ENCODE peak calls at places on chromosomes 4 and X, in four cellular contexts. One of them, this sample, is unnamed.

GRCh38 chr4:96170198-96170597 is 330.3 kb downstream of the PDHA2 start:
- DNase-seq in testis: peak
- DNase-seq in cardiac muscle cell: no peak
- DNase-seq in kidney: peak
- DNase-seq in this sample: no peak

GRCh38 chrX:71098302-71098701 is 2.7 kb downstream of the FOXO4 start:
- DNase-seq in cardiac muscle cell: peak
- DNase-seq in kidney: no peak
- DNase-seq in testis: peak
- DNase-seq in this sample: peak

GRCh38 chr4:79281577-79282359 is 44.1 kb downstream of the NAA11 start:
- DNase-seq in testis: no peak
- DNase-seq in kidney: no peak
- DNase-seq in cardiac muscle cell: no peak
- DNase-seq in this sample: no peak

GRCh38 chr4:17667653-17668201 is 53.3 kb downstream of the MED28 start:
- DNase-seq in cardiac muscle cell: no peak
- DNase-seq in testis: no peak
- DNase-seq in kidney: no peak
- DNase-seq in this sample: no peak

GRCh38 chr4:173057442-173057841 is 111.2 kb upstream of the GALNT7 start:
- DNase-seq in kidney: no peak
- DNase-seq in cardiac muscle cell: no peak
- DNase-seq in testis: no peak
- DNase-seq in this sample: no peak

GRCh38 chr4:13323916-13324315 is 160.2 kb downstream of the RAB28 start:
- DNase-seq in testis: no peak
- DNase-seq in cardiac muscle cell: no peak
- DNase-seq in kidney: no peak
- DNase-seq in this sample: no peak

GRCh38 chr4:173243321-173243720 is 74.7 kb downstream of the GALNT7 start:
- DNase-seq in cardiac muscle cell: peak
- DNase-seq in kidney: no peak
- DNase-seq in testis: no peak
- DNase-seq in this sample: no peak

GRCh38 chr4:133160853-133161252 is 11.8 kb downstream of the PCDH10 start:
- DNase-seq in testis: no peak
- DNase-seq in kidney: no peak
- DNase-seq in cardiac muscle cell: no peak
- DNase-seq in this sample: no peak

GRCh38 chr4:139177049-139177887 is at the start of gene ELF2:
- DNase-seq in testis: peak
- DNase-seq in kidney: peak
- DNase-seq in cardiac muscle cell: peak
- DNase-seq in this sample: peak

DNA sequence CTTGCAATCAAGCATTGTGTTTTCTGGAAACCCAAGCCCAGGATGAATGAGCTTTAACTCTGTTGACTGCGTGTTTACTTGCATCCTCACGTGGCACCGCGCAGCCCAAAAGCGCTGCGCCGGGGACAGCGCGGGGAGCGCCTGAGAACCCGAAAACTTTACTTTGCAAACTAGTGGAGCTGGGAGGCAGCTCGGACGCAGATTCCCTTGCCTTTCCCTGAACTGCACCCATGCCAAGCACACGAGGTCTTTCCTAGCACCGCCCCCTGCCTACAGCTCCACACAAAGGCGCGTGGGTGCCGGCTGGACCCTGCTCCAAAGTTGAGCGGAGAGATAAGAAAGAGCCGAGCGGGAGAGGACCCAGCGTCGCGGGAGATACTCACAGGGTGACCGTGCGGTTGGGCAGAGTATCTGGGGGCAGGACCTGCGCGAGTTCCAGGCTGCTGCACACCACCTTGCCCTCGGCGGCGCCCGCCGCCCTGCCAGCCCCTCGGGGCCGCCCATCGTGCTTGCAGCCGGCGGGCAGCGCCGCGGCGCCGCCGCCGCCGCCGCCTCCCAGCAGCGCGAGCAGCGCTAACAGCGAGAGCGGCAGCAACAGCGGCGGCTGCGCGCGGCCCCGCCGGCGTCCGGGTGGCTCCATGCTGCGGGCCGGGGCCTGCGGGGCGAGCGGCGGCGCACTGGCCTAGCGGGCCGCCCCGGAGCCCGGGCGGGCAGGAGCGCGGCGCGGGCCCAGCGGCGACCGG is 550 bp downstream of the ADGRA3 start:
- DNase-seq in testis: peak
- DNase-seq in kidney: peak
- DNase-seq in cardiac muscle cell: peak
- DNase-seq in this sample: peak
- TF ChIP-seq CTCF in testis: no peak
- TF ChIP-seq CTCF in kidney: no peak
- TF ChIP-seq CTCF in cardiac muscle cell: peak
- TF ChIP-seq CTCF in this sample: no peak

GRCh38 chr4:165754664-165755063 is 118.4 kb upstream of the TLL1 start:
- DNase-seq in cardiac muscle cell: no peak
- DNase-seq in kidney: no peak
- DNase-seq in testis: no peak
- DNase-seq in this sample: no peak

GRCh38 chr4:165751882-165752281 is 121.2 kb upstream of the TLL1 start:
- DNase-seq in cardiac muscle cell: no peak
- DNase-seq in testis: no peak
- DNase-seq in kidney: no peak
- DNase-seq in this sample: peak

GRCh38 chr4:165760182-165760581 is 112.9 kb upstream of the TLL1 start:
- DNase-seq in kidney: no peak
- DNase-seq in testis: no peak
- DNase-seq in cardiac muscle cell: no peak
- DNase-seq in this sample: no peak

GRCh38 chr4:165757426-165757825 is 115.6 kb upstream of the TLL1 start:
- DNase-seq in cardiac muscle cell: no peak
- DNase-seq in testis: no peak
- DNase-seq in kidney: no peak
- DNase-seq in this sample: no peak

GRCh38 chr4:165756831-165757230 is 116.2 kb upstream of the TLL1 start:
- DNase-seq in cardiac muscle cell: no peak
- DNase-seq in kidney: no peak
- DNase-seq in testis: no peak
- DNase-seq in this sample: no peak
- TF ChIP-seq CTCF in cardiac muscle cell: no peak
- TF ChIP-seq CTCF in kidney: no peak
- TF ChIP-seq CTCF in testis: no peak
- TF ChIP-seq CTCF in this sample: no peak

GRCh38 chr4:40912455-40913055 is 162.8 kb downstream of the NSUN7 start:
- DNase-seq in testis: no peak
- DNase-seq in kidney: no peak
- DNase-seq in cardiac muscle cell: peak
- DNase-seq in this sample: no peak

GRCh38 chr4:40916218-40916555 is 166.4 kb downstream of the NSUN7 start:
- DNase-seq in testis: no peak
- DNase-seq in kidney: no peak
- DNase-seq in cardiac muscle cell: peak
- DNase-seq in this sample: no peak

GRCh38 chr4:40916880-40917279 is 167.1 kb downstream of the NSUN7 start:
- DNase-seq in testis: peak
- DNase-seq in cardiac muscle cell: peak
- DNase-seq in kidney: no peak
- DNase-seq in this sample: peak

GRCh38 chr4:40918330-40918729 is 168.6 kb downstream of the NSUN7 start:
- DNase-seq in testis: peak
- DNase-seq in kidney: no peak
- DNase-seq in cardiac muscle cell: peak
- DNase-seq in this sample: no peak

GRCh38 chr4:40915318-40916217 is 165.8 kb downstream of the NSUN7 start:
- DNase-seq in kidney: no peak
- DNase-seq in cardiac muscle cell: no peak
- DNase-seq in testis: no peak
- DNase-seq in this sample: no peak
- TF ChIP-seq CTCF in kidney: no peak
- TF ChIP-seq CTCF in cardiac muscle cell: no peak
- TF ChIP-seq CTCF in testis: no peak
- TF ChIP-seq CTCF in this sample: no peak

GRCh38 chrX:122703762-122704161 is 480.3 kb upstream of the GRIA3 start:
- DNase-seq in testis: no peak
- DNase-seq in kidney: no peak
- DNase-seq in cardiac muscle cell: no peak
- DNase-seq in this sample: no peak
- TF ChIP-seq CTCF in testis: no peak
- TF ChIP-seq CTCF in kidney: no peak
- TF ChIP-seq CTCF in cardiac muscle cell: no peak
- TF ChIP-seq CTCF in this sample: no peak

GRCh38 chr4:111847256-111848108 is 297.8 kb upstream of the FAM241A start:
- DNase-seq in cardiac muscle cell: peak
- DNase-seq in kidney: no peak
- DNase-seq in testis: no peak
- DNase-seq in this sample: no peak
- TF ChIP-seq CTCF in cardiac muscle cell: no peak
- TF ChIP-seq CTCF in kidney: no peak
- TF ChIP-seq CTCF in testis: no peak
- TF ChIP-seq CTCF in this sample: peak

DNA sequence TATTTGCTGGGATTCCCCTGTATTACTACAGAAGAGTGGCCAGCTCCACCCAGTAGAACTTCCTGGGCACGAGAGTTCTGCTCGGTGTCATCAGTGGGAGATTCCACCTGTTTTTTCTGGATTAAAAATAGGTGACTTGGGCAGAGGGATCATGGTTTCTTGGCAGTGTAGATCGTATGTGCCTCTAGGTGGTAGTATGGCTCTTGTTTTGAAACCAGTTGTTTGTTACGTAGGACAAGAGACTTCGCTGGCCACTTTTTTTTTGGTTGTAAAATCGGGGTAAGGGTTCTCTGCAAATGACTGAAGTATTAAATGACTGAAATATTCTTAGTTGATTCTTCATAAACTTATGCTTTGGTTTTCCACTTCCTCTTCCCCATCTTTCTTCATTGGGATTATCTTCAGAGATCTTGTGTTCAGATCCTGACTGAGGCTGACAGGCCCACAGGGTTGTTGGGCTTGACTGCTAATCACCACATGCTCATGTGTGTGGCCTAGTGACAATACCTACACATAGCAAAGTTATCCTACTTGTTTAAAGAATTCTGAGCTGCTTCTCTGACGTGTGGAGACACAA is 43.8 kb upstream of the WDR1 start:
- DNase-seq in testis: no peak
- DNase-seq in kidney: no peak
- DNase-seq in cardiac muscle cell: peak
- DNase-seq in this sample: peak
- TF ChIP-seq CTCF in testis: no peak
- TF ChIP-seq CTCF in kidney: peak
- TF ChIP-seq CTCF in cardiac muscle cell: peak
- TF ChIP-seq CTCF in this sample: no peak

GRCh38 chr4:83722730-83723269 is 186.9 kb downstream of the GPAT3 start:
- DNase-seq in kidney: no peak
- DNase-seq in cardiac muscle cell: no peak
- DNase-seq in testis: no peak
- DNase-seq in this sample: no peak
- TF ChIP-seq CTCF in kidney: no peak
- TF ChIP-seq CTCF in cardiac muscle cell: no peak
- TF ChIP-seq CTCF in testis: no peak
- TF ChIP-seq CTCF in this sample: no peak

GRCh38 chr4:76488905-76489798 is 54.1 kb downstream of the SHROOM3 start:
- DNase-seq in kidney: no peak
- DNase-seq in testis: no peak
- DNase-seq in cardiac muscle cell: peak
- DNase-seq in this sample: no peak

GRCh38 chr4:76485450-76485849 is 50.4 kb downstream of the SHROOM3 start:
- DNase-seq in cardiac muscle cell: peak
- DNase-seq in kidney: no peak
- DNase-seq in testis: no peak
- DNase-seq in this sample: no peak

GRCh38 chr4:76489799-76490176 is 54.8 kb downstream of the SHROOM3 start:
- DNase-seq in testis: peak
- DNase-seq in kidney: no peak
- DNase-seq in cardiac muscle cell: no peak
- DNase-seq in this sample: no peak

GRCh38 chr4:76484654-76485053 is 49.6 kb downstream of the SHROOM3 start:
- DNase-seq in testis: no peak
- DNase-seq in cardiac muscle cell: no peak
- DNase-seq in kidney: no peak
- DNase-seq in this sample: no peak

DNA sequence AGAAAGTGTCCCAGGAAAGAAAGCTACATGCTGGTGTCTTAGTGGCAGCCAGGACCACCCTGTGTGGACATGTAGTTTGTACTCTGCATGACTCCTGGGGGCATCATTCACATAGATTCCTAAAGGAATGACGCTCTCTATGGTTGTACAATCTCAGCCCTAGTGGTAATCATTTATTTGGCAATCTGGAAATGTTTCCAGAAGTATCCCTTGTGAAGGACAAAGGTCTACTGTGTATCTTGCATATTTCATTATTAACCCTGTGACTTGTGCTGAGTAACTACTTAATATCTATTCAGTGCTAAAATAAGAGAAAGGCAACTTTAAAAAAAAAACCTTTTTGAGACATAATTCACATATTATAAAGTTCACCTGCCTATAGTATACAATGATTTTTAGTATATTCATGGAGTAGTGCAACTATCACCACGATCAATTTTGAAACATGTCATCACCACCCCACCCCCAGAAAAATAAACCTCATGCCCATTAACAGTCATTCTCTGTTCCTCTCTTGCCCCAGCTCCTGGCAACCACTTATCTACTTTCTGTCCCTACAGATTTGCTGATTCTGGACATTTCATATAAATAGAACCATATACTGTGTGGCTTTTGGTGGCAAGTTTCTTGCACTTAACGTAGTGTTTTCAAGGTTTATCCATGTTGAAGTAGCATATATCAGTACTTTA is 51.7 kb downstream of the SHROOM3 start:
- DNase-seq in testis: no peak
- DNase-seq in kidney: no peak
- DNase-seq in cardiac muscle cell: no peak
- DNase-seq in this sample: no peak
- TF ChIP-seq CTCF in testis: no peak
- TF ChIP-seq CTCF in kidney: no peak
- TF ChIP-seq CTCF in cardiac muscle cell: no peak
- TF ChIP-seq CTCF in this sample: no peak

GRCh38 chr4:177105526-177105925 is 204.1 kb upstream of the NEIL3 start:
- DNase-seq in kidney: no peak
- DNase-seq in testis: no peak
- DNase-seq in cardiac muscle cell: no peak
- DNase-seq in this sample: no peak

GRCh38 chr4:177097291-177097690 is 212.4 kb upstream of the NEIL3 start:
- DNase-seq in cardiac muscle cell: no peak
- DNase-seq in testis: no peak
- DNase-seq in kidney: no peak
- DNase-seq in this sample: no peak

GRCh38 chr4:177100307-177100706 is 209.4 kb upstream of the NEIL3 start:
- DNase-seq in kidney: no peak
- DNase-seq in cardiac muscle cell: no peak
- DNase-seq in testis: no peak
- DNase-seq in this sample: no peak
- TF ChIP-seq CTCF in kidney: no peak
- TF ChIP-seq CTCF in cardiac muscle cell: no peak
- TF ChIP-seq CTCF in testis: no peak
- TF ChIP-seq CTCF in this sample: no peak

GRCh38 chr4:176054942-176055341 is 10.7 kb upstream of the WDR17 start:
- DNase-seq in kidney: no peak
- DNase-seq in cardiac muscle cell: no peak
- DNase-seq in testis: no peak
- DNase-seq in this sample: no peak
- TF ChIP-seq CTCF in kidney: peak
- TF ChIP-seq CTCF in cardiac muscle cell: peak
- TF ChIP-seq CTCF in testis: no peak
- TF ChIP-seq CTCF in this sample: no peak

This sample was measured in endothelial cell.